ENCODE peak calls at places on chromosomes 4 and X, in seven cellular contexts. One of them, this sample, is unnamed.

GRCh38 chr4:110663206-110663605 is 40.3 kb upstream of the PITX2 start:
- DNase-seq in kidney epithelial cell: no peak
- DNase-seq in tibial nerve: no peak
- DNase-seq in transverse colon: no peak
- DNase-seq in esophagus squamous epithelium: no peak
- DNase-seq in tibial artery: no peak
- DNase-seq in SK-N-SH: no peak
- DNase-seq in this sample: no peak

GRCh38 chr4:144910753-144911152 is 187.2 kb downstream of the ANAPC10 start:
- DNase-seq in kidney epithelial cell: no peak
- DNase-seq in esophagus squamous epithelium: no peak
- DNase-seq in transverse colon: no peak
- DNase-seq in SK-N-SH: no peak
- DNase-seq in tibial artery: no peak
- DNase-seq in tibial nerve: no peak
- DNase-seq in this sample: no peak

GRCh38 chr4:137531951-137532868 is at the start of gene PCDH18:
- DNase-seq in esophagus squamous epithelium: peak; percentile 4
- DNase-seq in SK-N-SH: peak; percentile 59
- DNase-seq in tibial artery: peak; percentile 97
- DNase-seq in kidney epithelial cell: peak; percentile 63
- DNase-seq in tibial nerve: peak; percentile 96
- DNase-seq in transverse colon: peak; percentile 74
- DNase-seq in this sample: no peak

GRCh38 chrX:96841325-96841724 is 42.4 kb upstream of the RPA4 start:
- DNase-seq in tibial artery: no peak
- DNase-seq in esophagus squamous epithelium: no peak
- DNase-seq in SK-N-SH: no peak
- DNase-seq in transverse colon: no peak
- DNase-seq in tibial nerve: no peak
- DNase-seq in kidney epithelial cell: no peak
- DNase-seq in this sample: no peak

GRCh38 chr4:20356565-20356964 is 104.9 kb downstream of the SLIT2 start:
- DNase-seq in SK-N-SH: peak; percentile 23
- DNase-seq in transverse colon: no peak
- DNase-seq in esophagus squamous epithelium: no peak
- DNase-seq in kidney epithelial cell: peak; percentile 43
- DNase-seq in tibial nerve: no peak
- DNase-seq in tibial artery: no peak
- DNase-seq in this sample: no peak

GRCh38 chr4:88446124-88446523 is 10.8 kb upstream of the HERC5 start:
- DNase-seq in tibial nerve: no peak
- DNase-seq in kidney epithelial cell: no peak
- DNase-seq in tibial artery: no peak
- DNase-seq in transverse colon: no peak
- DNase-seq in SK-N-SH: no peak
- DNase-seq in esophagus squamous epithelium: no peak
- DNase-seq in this sample: no peak

GRCh38 chr4:128427832-128428366 is 140.3 kb upstream of the PGRMC2 start:
- DNase-seq in SK-N-SH: peak; percentile 38
- DNase-seq in transverse colon: peak; percentile 28
- DNase-seq in tibial artery: no peak
- DNase-seq in esophagus squamous epithelium: no peak
- DNase-seq in tibial nerve: peak; percentile 15
- DNase-seq in kidney epithelial cell: peak; percentile 82
- DNase-seq in this sample: no peak

GRCh38 chr4:105145913-105146285 is 777 bp upstream of the TET2 start:
- DNase-seq in tibial artery: peak; percentile 66
- DNase-seq in esophagus squamous epithelium: peak; percentile 2
- DNase-seq in kidney epithelial cell: no peak
- DNase-seq in tibial nerve: no peak
- DNase-seq in SK-N-SH: no peak
- DNase-seq in transverse colon: peak; percentile 21
- DNase-seq in this sample: peak; percentile 78

GRCh38 chr4:74005528-74005927 is 7.1 kb upstream of the CXCL5 start:
- DNase-seq in transverse colon: no peak
- DNase-seq in kidney epithelial cell: peak; percentile 43
- DNase-seq in SK-N-SH: no peak
- DNase-seq in tibial artery: no peak
- DNase-seq in tibial nerve: no peak
- DNase-seq in esophagus squamous epithelium: no peak
- DNase-seq in this sample: no peak

DNA sequence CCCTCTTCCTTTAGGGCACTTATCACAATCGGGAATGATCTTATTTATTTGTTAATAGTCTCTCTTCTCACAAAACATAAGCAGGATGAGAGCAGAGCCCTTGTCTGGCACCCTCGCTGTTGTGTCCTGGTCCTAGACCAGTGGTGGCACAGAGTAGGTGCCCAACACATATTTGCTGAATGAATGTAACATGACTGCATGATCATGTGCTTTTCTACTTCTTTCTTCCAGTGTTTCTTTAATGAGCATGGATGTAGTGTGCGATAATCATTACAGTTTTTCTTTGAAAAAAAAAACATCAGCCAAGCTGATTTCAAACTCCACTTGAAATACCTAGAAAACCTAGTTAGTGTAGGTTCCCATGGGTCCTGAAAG is 164.1 kb downstream of the CHIC2 start:
- DNase-seq in transverse colon: no peak
- DNase-seq in kidney epithelial cell: no peak
- DNase-seq in tibial artery: no peak
- DNase-seq in esophagus squamous epithelium: no peak
- DNase-seq in SK-N-SH: no peak
- DNase-seq in tibial nerve: no peak
- DNase-seq in this sample: no peak
- H3K4me3 ChIP-seq in transverse colon: no peak overlapping the region
- H3K4me3 ChIP-seq in kidney epithelial cell: no peak overlapping the region
- H3K4me3 ChIP-seq in tibial artery: peak overlapping the region; percentile 1
- H3K4me3 ChIP-seq in esophagus squamous epithelium: no peak overlapping the region
- H3K4me3 ChIP-seq in SK-N-SH: no peak overlapping the region
- H3K4me3 ChIP-seq in tibial nerve: no peak overlapping the region
- H3K4me3 ChIP-seq in this sample: no peak overlapping the region

DNA sequence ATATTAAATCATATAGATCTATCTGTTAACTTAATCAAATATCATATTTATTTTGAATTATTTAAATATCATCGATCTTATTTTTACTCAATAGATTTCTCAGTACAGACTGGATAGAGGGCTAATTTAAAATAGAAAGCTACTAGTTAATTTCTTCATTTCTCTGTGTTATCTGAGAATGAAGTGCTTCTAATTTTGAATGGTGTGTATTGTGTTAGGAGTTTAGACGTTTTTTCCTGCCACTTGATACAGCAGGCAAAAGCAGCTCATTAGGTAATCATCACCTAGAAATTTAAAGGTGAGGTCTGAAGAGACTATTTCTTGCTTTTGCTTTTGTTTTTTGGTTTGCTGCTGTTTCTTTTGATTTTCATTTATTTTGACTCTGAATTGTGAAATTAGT is 948.8 kb upstream of the TENM3 start:
- DNase-seq in transverse colon: no peak
- DNase-seq in tibial nerve: no peak
- DNase-seq in SK-N-SH: no peak
- DNase-seq in kidney epithelial cell: no peak
- DNase-seq in tibial artery: no peak
- DNase-seq in esophagus squamous epithelium: no peak
- DNase-seq in this sample: no peak
- H3K27me3 ChIP-seq in transverse colon: no peaks in the 10 kb centered on the region
- H3K27me3 ChIP-seq in tibial nerve: no peaks in the 10 kb centered on the region
- H3K27me3 ChIP-seq in SK-N-SH: no peaks in the 10 kb centered on the region
- H3K27me3 ChIP-seq in kidney epithelial cell: no peaks in the 10 kb centered on the region
- H3K27me3 ChIP-seq in tibial artery: no peaks in the 10 kb centered on the region
- H3K27me3 ChIP-seq in esophagus squamous epithelium: no peaks in the 10 kb centered on the region
- H3K27me3 ChIP-seq in this sample: no peaks in the 10 kb centered on the region

GRCh38 chrX:40267334-40268118 is 169.8 kb upstream of the BCOR start:
- DNase-seq in SK-N-SH: no peak
- DNase-seq in kidney epithelial cell: no peak
- DNase-seq in tibial nerve: peak; percentile 24
- DNase-seq in transverse colon: no peak
- DNase-seq in tibial artery: peak; percentile 76
- DNase-seq in esophagus squamous epithelium: no peak
- DNase-seq in this sample: peak; percentile 39
- H3K4me3 ChIP-seq in SK-N-SH: no peak overlapping the region
- H3K4me3 ChIP-seq in kidney epithelial cell: peak overlapping the region; percentile 19
- H3K4me3 ChIP-seq in tibial nerve: peak overlapping the region; percentile 54
- H3K4me3 ChIP-seq in transverse colon: peak overlapping the region; percentile 55
- H3K4me3 ChIP-seq in tibial artery: peak overlapping the region; percentile 60
- H3K4me3 ChIP-seq in esophagus squamous epithelium: peak overlapping the region; percentile 32
- H3K4me3 ChIP-seq in this sample: peak overlapping the region; percentile 57

GRCh38 chr4:625631-626031 is 258 bp downstream of the PDE6B start:
- DNase-seq in SK-N-SH: no peak
- DNase-seq in esophagus squamous epithelium: no peak
- DNase-seq in transverse colon: no peak
- DNase-seq in tibial artery: peak; percentile 48
- DNase-seq in tibial nerve: no peak
- DNase-seq in kidney epithelial cell: no peak
- DNase-seq in this sample: no peak

GRCh38 chr4:622996-623913 is 2.1 kb upstream of the PDE6B start:
- DNase-seq in kidney epithelial cell: no peak
- DNase-seq in tibial nerve: no peak
- DNase-seq in tibial artery: peak; percentile 58
- DNase-seq in SK-N-SH: no peak
- DNase-seq in transverse colon: no peak
- DNase-seq in esophagus squamous epithelium: no peak
- DNase-seq in this sample: no peak

GRCh38 chr4:623914-624626 is 1.3 kb upstream of the PDE6B start:
- DNase-seq in tibial nerve: no peak
- DNase-seq in tibial artery: peak; percentile 23
- DNase-seq in esophagus squamous epithelium: no peak
- DNase-seq in transverse colon: no peak
- DNase-seq in kidney epithelial cell: no peak
- DNase-seq in SK-N-SH: no peak
- DNase-seq in this sample: no peak

GRCh38 chr4:626201-627091 is 1.1 kb downstream of the PDE6B start:
- DNase-seq in kidney epithelial cell: no peak
- DNase-seq in tibial nerve: no peak
- DNase-seq in SK-N-SH: no peak
- DNase-seq in esophagus squamous epithelium: no peak
- DNase-seq in tibial artery: peak; percentile 58
- DNase-seq in transverse colon: no peak
- DNase-seq in this sample: no peak

DNA sequence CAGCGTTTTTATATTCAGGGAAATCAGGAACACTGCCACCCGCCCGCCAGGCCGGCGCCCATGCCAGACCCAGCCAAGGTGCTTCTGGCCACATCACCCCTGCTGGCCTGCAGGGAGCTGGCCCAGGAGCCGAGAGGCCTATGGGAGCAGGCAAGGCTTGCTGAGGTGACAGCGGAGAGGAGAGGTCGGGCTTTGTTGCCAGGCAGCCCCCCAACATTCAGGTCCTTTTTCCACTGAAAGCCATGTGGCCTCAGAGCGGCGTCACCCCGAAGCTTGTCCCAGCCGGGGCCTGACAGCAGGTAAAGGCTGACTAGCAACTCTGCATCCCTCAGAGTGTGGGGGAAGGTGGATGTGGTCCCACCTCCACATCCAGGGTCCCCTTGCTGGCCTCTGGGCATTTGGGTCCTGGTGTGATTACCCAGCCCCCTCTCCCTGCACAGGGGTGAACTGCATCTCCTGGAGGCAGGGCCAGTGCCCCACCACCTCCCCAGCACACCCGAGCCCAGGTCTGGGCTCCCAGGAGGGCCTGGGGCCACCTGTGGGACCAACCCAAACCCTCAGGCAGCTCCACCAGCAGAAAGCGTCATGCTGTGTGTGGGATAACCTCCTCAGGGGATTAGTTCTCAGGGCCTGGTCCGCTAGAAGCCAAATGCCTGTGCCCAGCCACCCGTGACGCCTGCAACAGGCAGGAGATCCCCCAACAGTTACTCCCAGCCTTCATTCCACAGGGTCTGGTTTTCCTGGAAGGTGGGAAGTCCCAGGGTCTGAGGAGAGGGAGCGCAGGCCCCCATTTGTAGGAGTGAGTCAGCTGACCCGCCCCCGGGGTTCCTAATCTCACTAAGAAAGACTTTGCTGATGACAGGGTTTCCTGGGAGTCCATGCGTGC is at the start of gene PDE6B:
- DNase-seq in transverse colon: no peak
- DNase-seq in kidney epithelial cell: peak; percentile 76
- DNase-seq in SK-N-SH: no peak
- DNase-seq in esophagus squamous epithelium: no peak
- DNase-seq in tibial artery: peak; percentile 39
- DNase-seq in tibial nerve: no peak
- DNase-seq in this sample: no peak
- H3K27me3 ChIP-seq in transverse colon: peaks cover 6% of the 10 kb centered on the region
- H3K27me3 ChIP-seq in kidney epithelial cell: peaks cover 2% of the 10 kb centered on the region
- H3K27me3 ChIP-seq in SK-N-SH: peaks cover 6% of the 10 kb centered on the region
- H3K27me3 ChIP-seq in esophagus squamous epithelium: peaks cover 75% of the 10 kb centered on the region
- H3K27me3 ChIP-seq in tibial artery: peaks cover 57% of the 10 kb centered on the region
- H3K27me3 ChIP-seq in tibial nerve: no peaks in the 10 kb centered on the region
- H3K27me3 ChIP-seq in this sample: no peaks in the 10 kb centered on the region

DNA sequence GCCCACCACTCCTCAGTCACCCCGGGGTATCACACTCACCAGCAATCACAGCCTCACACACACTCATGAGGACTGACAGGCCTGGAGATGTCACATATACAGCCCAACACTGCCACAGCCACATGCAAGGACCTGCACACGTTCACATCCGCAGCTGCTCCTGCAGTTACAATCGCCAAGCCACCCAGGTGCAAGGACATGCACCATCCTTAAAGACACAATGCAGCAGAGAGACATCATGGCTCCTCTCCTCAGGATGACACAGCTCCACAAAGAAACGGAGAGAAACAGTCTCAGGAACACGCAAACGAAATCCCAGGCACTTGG is 1.1 kb downstream of the PCSK1N start:
- DNase-seq in transverse colon: no peak
- DNase-seq in kidney epithelial cell: no peak
- DNase-seq in tibial nerve: no peak
- DNase-seq in esophagus squamous epithelium: no peak
- DNase-seq in SK-N-SH: peak; percentile 44
- DNase-seq in tibial artery: no peak
- DNase-seq in this sample: no peak
- H3K4me3 ChIP-seq in transverse colon: no peak overlapping the region
- H3K4me3 ChIP-seq in kidney epithelial cell: no peak overlapping the region
- H3K4me3 ChIP-seq in tibial nerve: no peak overlapping the region
- H3K4me3 ChIP-seq in esophagus squamous epithelium: no peak overlapping the region
- H3K4me3 ChIP-seq in SK-N-SH: peak overlapping the region; percentile 63
- H3K4me3 ChIP-seq in tibial artery: no peak overlapping the region
- H3K4me3 ChIP-seq in this sample: no peak overlapping the region

GRCh38 chrX:105816517-105816916 is 5.8 kb upstream of the NRK start:
- DNase-seq in esophagus squamous epithelium: no peak
- DNase-seq in tibial nerve: no peak
- DNase-seq in kidney epithelial cell: no peak
- DNase-seq in tibial artery: no peak
- DNase-seq in transverse colon: no peak
- DNase-seq in SK-N-SH: no peak
- DNase-seq in this sample: no peak
- H3K27me3 ChIP-seq in esophagus squamous epithelium: peaks cover 14% of the 10 kb centered on the region
- H3K27me3 ChIP-seq in tibial nerve: peaks cover 38% of the 10 kb centered on the region
- H3K27me3 ChIP-seq in kidney epithelial cell: peaks cover 2% of the 10 kb centered on the region
- H3K27me3 ChIP-seq in tibial artery: no peaks in the 10 kb centered on the region
- H3K27me3 ChIP-seq in transverse colon: peaks cover 18% of the 10 kb centered on the region
- H3K27me3 ChIP-seq in SK-N-SH: peaks cover 20% of the 10 kb centered on the region
- H3K27me3 ChIP-seq in this sample: no peaks in the 10 kb centered on the region

GRCh38 chrX:63503541-63503940 is 152.4 kb upstream of the SPIN4 start:
- DNase-seq in esophagus squamous epithelium: no peak
- DNase-seq in tibial nerve: no peak
- DNase-seq in SK-N-SH: no peak
- DNase-seq in kidney epithelial cell: no peak
- DNase-seq in transverse colon: no peak
- DNase-seq in tibial artery: no peak
- DNase-seq in this sample: no peak
- H3K4me3 ChIP-seq in esophagus squamous epithelium: no peak overlapping the region
- H3K4me3 ChIP-seq in tibial nerve: no peak overlapping the region
- H3K4me3 ChIP-seq in SK-N-SH: no peak overlapping the region
- H3K4me3 ChIP-seq in kidney epithelial cell: no peak overlapping the region
- H3K4me3 ChIP-seq in transverse colon: no peak overlapping the region
- H3K4me3 ChIP-seq in tibial artery: no peak overlapping the region
- H3K4me3 ChIP-seq in this sample: no peak overlapping the region